ENCODE peak calls at places on chromosome 2, in five cellular contexts. One of them, this sample, is unnamed. For H3K36me3, the result is how much of the 10 kb centered on the place peaks cover.

GRCh38 chr2:64976276-64976675 is 12.9 kb upstream of the SLC1A4 start:
- DNase-seq in SK-N-SH: no peak
- DNase-seq in ovary: no peak
- DNase-seq in neural progenitor cell: no peak
- DNase-seq in adipocyte: no peak
- DNase-seq in this sample: no peak

GRCh38 chr2:23500836-23501235 is 115.9 kb downstream of the KLHL29 start:
- DNase-seq in SK-N-SH: no peak
- DNase-seq in ovary: no peak
- DNase-seq in neural progenitor cell: no peak
- DNase-seq in adipocyte: no peak
- DNase-seq in this sample: no peak

GRCh38 chr2:223008936-223009335 is 43.1 kb upstream of the KCNE4 start:
- DNase-seq in SK-N-SH: no peak
- DNase-seq in ovary: no peak
- DNase-seq in neural progenitor cell: no peak
- DNase-seq in adipocyte: no peak
- DNase-seq in this sample: no peak

GRCh38 chr2:28108143-28108542 is 217.6 kb downstream of the BABAM2 start:
- DNase-seq in SK-N-SH: no peak
- DNase-seq in ovary: no peak
- DNase-seq in neural progenitor cell: no peak
- DNase-seq in adipocyte: peak
- DNase-seq in this sample: no peak

GRCh38 chr2:33365264-33365663 is 111.2 kb upstream of the RASGRP3 start:
- DNase-seq in SK-N-SH: no peak
- DNase-seq in ovary: no peak
- DNase-seq in neural progenitor cell: no peak
- DNase-seq in adipocyte: no peak
- DNase-seq in this sample: no peak

GRCh38 chr2:71796174-71796592 is 342.8 kb downstream of the DYSF start:
- DNase-seq in SK-N-SH: peak
- DNase-seq in ovary: no peak
- DNase-seq in neural progenitor cell: no peak
- DNase-seq in adipocyte: peak
- DNase-seq in this sample: no peak

GRCh38 chr2:217085543-217085942 is 225.7 kb upstream of the TNP1 start:
- DNase-seq in SK-N-SH: no peak
- DNase-seq in ovary: no peak
- DNase-seq in neural progenitor cell: no peak
- DNase-seq in adipocyte: no peak
- DNase-seq in this sample: no peak

GRCh38 chr2:221818569-221818968 is 246.5 kb upstream of the EPHA4 start:
- DNase-seq in SK-N-SH: no peak
- DNase-seq in ovary: no peak
- DNase-seq in neural progenitor cell: no peak
- DNase-seq in adipocyte: no peak
- DNase-seq in this sample: no peak

GRCh38 chr2:47232738-47233415 is 77.8 kb upstream of the STPG4 start:
- DNase-seq in SK-N-SH: no peak
- DNase-seq in ovary: no peak
- DNase-seq in neural progenitor cell: no peak
- DNase-seq in adipocyte: no peak
- DNase-seq in this sample: no peak

GRCh38 chr2:34112161-34112560 is 513.1 kb upstream of the FAM98A start:
- DNase-seq in SK-N-SH: no peak
- DNase-seq in ovary: no peak
- DNase-seq in neural progenitor cell: no peak
- DNase-seq in adipocyte: no peak
- DNase-seq in this sample: no peak

GRCh38 chr2:8303322-8303832 is 378.5 kb upstream of the ID2 start:
- DNase-seq in SK-N-SH: no peak
- DNase-seq in ovary: no peak
- DNase-seq in neural progenitor cell: no peak
- DNase-seq in adipocyte: no peak
- DNase-seq in this sample: peak

GRCh38 chr2:49240608-49241007 is 86.3 kb upstream of the FSHR start:
- DNase-seq in SK-N-SH: no peak
- DNase-seq in ovary: no peak
- DNase-seq in neural progenitor cell: peak
- DNase-seq in adipocyte: peak
- DNase-seq in this sample: no peak

GRCh38 chr2:33392366-33392765 is 84.1 kb upstream of the RASGRP3 start:
- DNase-seq in SK-N-SH: no peak
- DNase-seq in ovary: no peak
- DNase-seq in neural progenitor cell: no peak
- DNase-seq in adipocyte: no peak
- DNase-seq in this sample: no peak

GRCh38 chr2:102041351-102041750 is 49.6 kb downstream of the IL1R2 start:
- DNase-seq in SK-N-SH: no peak
- DNase-seq in ovary: no peak
- DNase-seq in neural progenitor cell: no peak
- DNase-seq in adipocyte: peak
- DNase-seq in this sample: no peak

GRCh38 chr2:180742809-180743208 is 237.6 kb upstream of the UBE2E3 start:
- DNase-seq in SK-N-SH: no peak
- DNase-seq in ovary: no peak
- DNase-seq in neural progenitor cell: no peak
- DNase-seq in adipocyte: peak
- DNase-seq in this sample: no peak

GRCh38 chr2:234615643-234616356 is 118.9 kb upstream of the ARL4C start:
- DNase-seq in SK-N-SH: no peak
- DNase-seq in ovary: no peak
- DNase-seq in neural progenitor cell: no peak
- DNase-seq in adipocyte: peak
- DNase-seq in this sample: no peak

GRCh38 chr2:80288576-80288975 is 16.0 kb downstream of the LRRTM1 start:
- DNase-seq in SK-N-SH: peak
- DNase-seq in ovary: no peak
- DNase-seq in neural progenitor cell: peak
- DNase-seq in adipocyte: peak
- DNase-seq in this sample: no peak

GRCh38 chr2:142880275-142880674 is 2.8 kb downstream of the KYNU start:
- DNase-seq in SK-N-SH: no peak
- DNase-seq in ovary: no peak
- DNase-seq in neural progenitor cell: no peak
- DNase-seq in adipocyte: peak
- DNase-seq in this sample: no peak

GRCh38 chr2:18479901-18480369 is 80.5 kb downstream of the RDH14 start:
- DNase-seq in SK-N-SH: no peak
- DNase-seq in ovary: no peak
- DNase-seq in neural progenitor cell: no peak
- DNase-seq in adipocyte: peak
- DNase-seq in this sample: no peak

GRCh38 chr2:184646177-184646576 is 47.8 kb downstream of the ZNF804A start:
- DNase-seq in SK-N-SH: no peak
- DNase-seq in ovary: no peak
- DNase-seq in neural progenitor cell: peak
- DNase-seq in adipocyte: peak
- DNase-seq in this sample: no peak

GRCh38 chr2:74413001-74413698 is 8.3 kb downstream of the C2orf81 start:
- DNase-seq in SK-N-SH: no peak
- DNase-seq in ovary: no peak
- DNase-seq in neural progenitor cell: no peak
- DNase-seq in adipocyte: no peak
- DNase-seq in this sample: no peak

GRCh38 chr2:209596275-209596674 is 172.4 kb downstream of the MAP2 start:
- DNase-seq in SK-N-SH: no peak
- DNase-seq in ovary: no peak
- DNase-seq in neural progenitor cell: no peak
- DNase-seq in adipocyte: no peak
- DNase-seq in this sample: no peak

GRCh38 chr2:172833898-172834297 is 98.3 kb downstream of the RAPGEF4 start:
- DNase-seq in SK-N-SH: no peak
- DNase-seq in ovary: no peak
- DNase-seq in neural progenitor cell: no peak
- DNase-seq in adipocyte: no peak
- DNase-seq in this sample: no peak

GRCh38 chr2:229501051-229501794 is 213.1 kb downstream of the DNER start:
- DNase-seq in SK-N-SH: no peak
- DNase-seq in ovary: no peak
- DNase-seq in neural progenitor cell: no peak
- DNase-seq in adipocyte: peak
- DNase-seq in this sample: no peak

GRCh38 chr2:9967053-9967775 is 15.7 kb downstream of the GRHL1 start:
- DNase-seq in SK-N-SH: no peak
- DNase-seq in ovary: no peak
- DNase-seq in neural progenitor cell: no peak
- DNase-seq in adipocyte: no peak
- DNase-seq in this sample: no peak

DNA sequence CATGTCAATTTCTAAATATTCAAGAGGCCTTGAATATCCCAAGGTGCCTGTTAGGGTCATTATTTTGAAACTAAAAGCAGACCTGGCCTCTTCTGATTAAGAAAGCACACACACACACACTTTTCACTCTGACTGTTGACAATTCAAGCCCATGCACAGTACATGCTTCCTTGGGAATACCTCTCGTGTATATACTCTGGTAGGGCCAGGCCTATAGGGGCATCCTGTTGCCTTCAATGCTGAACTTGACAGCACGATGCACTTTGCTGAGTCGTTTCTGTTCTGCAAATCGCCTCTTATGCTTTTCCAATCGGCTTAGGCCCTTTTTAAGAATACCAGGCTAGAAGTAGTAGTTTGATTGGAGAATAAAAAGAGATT is 40.6 kb downstream of the IWS1 start:
- DNase-seq in SK-N-SH: no peak
- DNase-seq in ovary: no peak
- DNase-seq in neural progenitor cell: no peak
- DNase-seq in adipocyte: no peak
- DNase-seq in this sample: no peak
- H3K4me3 ChIP-seq in SK-N-SH: no peak
- H3K4me3 ChIP-seq in ovary: no peak
- H3K4me3 ChIP-seq in neural progenitor cell: no peak
- H3K4me3 ChIP-seq in adipocyte: no peak
- H3K4me3 ChIP-seq in this sample: no peak

DNA sequence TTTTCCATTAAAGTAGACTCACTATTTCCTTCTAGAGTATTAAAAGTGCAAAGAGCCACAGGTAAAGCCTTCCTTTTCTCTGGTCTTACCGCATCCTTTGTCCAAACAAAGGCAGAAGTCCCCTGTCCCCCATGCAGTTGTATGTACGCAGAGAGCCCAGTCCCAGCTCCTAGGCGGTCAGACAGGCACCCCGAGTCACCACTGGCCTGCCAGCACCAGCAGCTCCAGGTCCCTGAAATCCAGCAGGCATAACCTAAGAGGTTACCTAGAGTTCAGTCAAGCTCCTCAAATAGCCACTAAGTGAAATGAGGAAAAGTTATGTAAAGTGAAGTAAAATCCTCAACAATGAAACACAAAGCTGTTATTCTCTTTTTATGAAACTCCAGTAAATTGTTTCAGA is 60.4 kb upstream of the TWIST2 start:
- DNase-seq in SK-N-SH: no peak
- DNase-seq in ovary: no peak
- DNase-seq in neural progenitor cell: no peak
- DNase-seq in adipocyte: no peak
- DNase-seq in this sample: no peak
- H3K36me3 ChIP-seq in SK-N-SH: under half
- H3K36me3 ChIP-seq in ovary: under half
- H3K36me3 ChIP-seq in neural progenitor cell: under half
- H3K36me3 ChIP-seq in adipocyte: under half
- H3K36me3 ChIP-seq in this sample: under half

DNA sequence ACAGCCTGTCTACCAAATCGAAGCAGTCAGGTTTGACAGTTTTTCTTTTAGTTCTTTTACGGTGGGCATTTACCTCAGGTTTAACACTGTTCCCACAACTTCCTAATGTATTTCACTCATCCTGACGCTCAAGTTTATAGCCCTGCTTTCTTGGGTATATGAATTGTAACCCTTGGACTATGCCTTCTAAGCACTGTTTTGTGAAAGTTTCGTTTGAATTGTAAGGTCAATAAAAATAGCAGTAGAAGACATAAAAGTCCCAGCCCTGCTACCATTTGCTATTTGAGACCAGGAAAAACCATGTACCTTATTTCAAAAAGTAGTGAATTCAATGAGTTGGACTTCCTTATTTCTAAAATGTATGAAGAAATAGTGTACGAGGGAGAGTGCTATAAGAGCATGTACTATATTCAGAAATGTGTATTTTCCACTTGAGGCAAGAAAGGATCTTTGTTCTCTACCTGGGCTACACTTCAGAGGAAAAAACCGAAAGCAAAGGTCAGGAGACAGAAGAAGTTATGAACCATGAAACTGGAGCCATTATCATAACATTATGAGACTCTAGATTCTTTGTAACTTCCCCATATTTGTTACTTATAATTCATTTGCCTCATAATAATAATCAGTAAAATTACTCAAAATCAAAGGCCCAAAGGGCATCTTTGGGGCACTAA is 1.9 kb upstream of the ZC3H15 start:
- DNase-seq in SK-N-SH: no peak
- DNase-seq in ovary: no peak
- DNase-seq in neural progenitor cell: no peak
- DNase-seq in adipocyte: no peak
- DNase-seq in this sample: no peak
- H3K4me3 ChIP-seq in SK-N-SH: peak
- H3K4me3 ChIP-seq in ovary: no peak
- H3K4me3 ChIP-seq in neural progenitor cell: peak
- H3K4me3 ChIP-seq in adipocyte: no peak
- H3K4me3 ChIP-seq in this sample: no peak

GRCh38 chr2:239895669-239896068 is 129.5 kb downstream of the NDUFA10 start:
- DNase-seq in SK-N-SH: no peak
- DNase-seq in ovary: no peak
- DNase-seq in neural progenitor cell: no peak
- DNase-seq in adipocyte: no peak
- DNase-seq in this sample: no peak

GRCh38 chr2:239897596-239898235 is 127.4 kb downstream of the NDUFA10 start:
- DNase-seq in SK-N-SH: no peak
- DNase-seq in ovary: no peak
- DNase-seq in neural progenitor cell: no peak
- DNase-seq in adipocyte: no peak
- DNase-seq in this sample: no peak

GRCh38 chr2:239895116-239895515 is 130.0 kb downstream of the NDUFA10 start:
- DNase-seq in SK-N-SH: no peak
- DNase-seq in ovary: no peak
- DNase-seq in neural progenitor cell: no peak
- DNase-seq in adipocyte: no peak
- DNase-seq in this sample: no peak

GRCh38 chr2:239896075-239896474 is 129.1 kb downstream of the NDUFA10 start:
- DNase-seq in SK-N-SH: no peak
- DNase-seq in ovary: no peak
- DNase-seq in neural progenitor cell: no peak
- DNase-seq in adipocyte: no peak
- DNase-seq in this sample: no peak

DNA sequence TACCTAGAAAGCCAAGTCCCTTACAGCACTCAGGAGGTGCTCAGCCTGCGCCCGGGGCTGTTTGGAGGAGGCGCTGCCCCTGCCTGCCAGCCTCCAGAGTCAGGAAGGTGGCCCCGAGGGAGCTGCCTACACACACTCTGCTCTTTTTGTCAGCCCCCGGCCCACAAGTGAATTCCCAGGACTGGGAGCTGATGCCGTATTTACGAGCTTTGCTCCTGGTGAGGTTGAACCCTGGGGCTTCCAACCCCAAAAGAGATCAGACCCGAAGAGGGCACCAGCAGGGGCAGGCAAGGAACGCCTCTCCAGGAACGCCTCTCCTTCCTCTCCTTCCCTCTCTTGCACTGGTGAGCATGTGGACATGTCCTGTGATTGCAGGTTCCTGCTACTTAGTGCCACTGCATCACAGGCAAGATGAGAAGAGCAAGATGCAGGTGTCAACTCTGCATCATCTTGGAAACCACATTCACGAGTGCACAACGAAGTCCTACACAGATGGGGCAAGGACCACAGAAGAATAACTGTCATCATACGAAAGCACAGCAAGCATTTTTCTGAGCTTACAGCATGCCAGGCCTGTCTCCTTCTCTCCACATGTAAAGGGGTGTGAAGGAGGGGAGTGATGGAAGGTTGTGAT is 126.7 kb downstream of the NDUFA10 start:
- DNase-seq in SK-N-SH: no peak
- DNase-seq in ovary: no peak
- DNase-seq in neural progenitor cell: no peak
- DNase-seq in adipocyte: no peak
- DNase-seq in this sample: no peak
- H3K36me3 ChIP-seq in SK-N-SH: under half
- H3K36me3 ChIP-seq in ovary: under half
- H3K36me3 ChIP-seq in neural progenitor cell: under half
- H3K36me3 ChIP-seq in adipocyte: under half
- H3K36me3 ChIP-seq in this sample: under half

This sample was measured in lung.